ENCODE peak calls at places on chromosomes 11 and 22, in four cellular contexts. Y is neuronal stem cell, U is HCT116, V is mesendoderm. X is an unnamed sample.

GRCh38 chr11:45927332-45927683 is 4.9 kb downstream of the LARGE2 start:
- DNase-seq in Y (no peak), U (no peak), V (no peak), X (peak; percentile 41)

GRCh38 chr22:46673677-46674236 is 53.6 kb downstream of the GRAMD4 start:
- DNase-seq in Y (no peak), U (no peak), V (no peak), X (no peak)

GRCh38 chr11:122101625-122102291 is 14.3 kb downstream of the BLID start:
- DNase-seq in Y (peak; percentile 65), U (no peak), V (peak; percentile 92), X (peak; percentile 91)

GRCh38 chr22:35506259-35506570 is 34.4 kb upstream of the RASD2 start:
- DNase-seq in Y (no peak), U (no peak), V (no peak), X (no peak)

GRCh38 chr11:63951779-63952536 is 13.2 kb downstream of the NAA40 start:
- DNase-seq in Y (no peak), U (no peak), V (peak; percentile 74), X (no peak)

GRCh38 chr22:25057013-25057881 is 104.7 kb downstream of the KIAA1671 start:
- DNase-seq in Y (peak; percentile 67), U (peak; percentile 29), V (peak; percentile 74), X (peak; percentile 97)

GRCh38 chr11:77049081-77049480 is 14.9 kb downstream of the B3GNT6 start:
- DNase-seq in Y (no peak), U (no peak), V (no peak), X (no peak)

GRCh38 chr11:121688860-121689614 is 236.3 kb upstream of the SORL1-AS1 start:
- DNase-seq in Y (no peak), U (peak; percentile 79), V (peak; percentile 94), X (peak; percentile 83)

GRCh38 chr11:45859661-45860140 is 12.4 kb downstream of the CRY2 start:
- DNase-seq in Y (no peak), U (no peak), V (peak; percentile 76), X (peak; percentile 82)

GRCh38 chr11:103624708-103625623 is 411.5 kb upstream of the DDI1 start:
- DNase-seq in Y (no peak), U (no peak), V (peak; percentile 93), X (no peak)

GRCh38 chr11:6587360-6587953 is 16.0 kb downstream of the RRP8 start:
- DNase-seq in Y (no peak), U (no peak), V (no peak), X (no peak)

GRCh38 chr22:46502776-46503175 is 34.6 kb downstream of the CELSR1 start:
- DNase-seq in Y (no peak), U (no peak), V (no peak), X (peak; percentile 41)

GRCh38 chr11:121367434-121367833 is 74.9 kb downstream of the SC5D start:
- DNase-seq in Y (no peak), U (no peak), V (no peak), X (no peak)

GRCh38 chr11:118339281-118340045 is 3.0 kb downstream of the CD3D start:
- DNase-seq in Y (no peak), U (no peak), V (no peak), X (no peak)

GRCh38 chr11:11313426-11313825 is 39.6 kb downstream of the CSNK2A3 start:
- DNase-seq in Y (no peak), U (no peak), V (no peak), X (no peak)

GRCh38 chr22:39125622-39126021 is 26.9 kb downstream of the CBX7 start:
- DNase-seq in Y (no peak), U (no peak), V (no peak), X (no peak)

GRCh38 chr22:46076651-46077339 is 73.5 kb upstream of the PPARA start:
- DNase-seq in Y (no peak), U (no peak), V (no peak), X (no peak)

GRCh38 chr22:23058481-23059336 is 11.6 kb upstream of the GNAZ start:
- DNase-seq in Y (no peak), U (no peak), V (no peak), X (peak; percentile 28)

GRCh38 chr11:86103808-86104207 is 34.9 kb upstream of the PICALM start:
- DNase-seq in Y (no peak), U (no peak), V (no peak), X (no peak)

GRCh38 chr22:44272330-44272729 is 40.4 kb downstream of the SHISAL1 start:
- DNase-seq in Y (no peak), U (no peak), V (no peak), X (peak; percentile 29)

GRCh38 chr11:12606597-12606996 is 67.6 kb upstream of the TEAD1 start:
- DNase-seq in Y (no peak), U (no peak), V (peak; percentile 46), X (no peak)

GRCh38 chr22:28479912-28480311 is 199.7 kb downstream of the TTC28 start:
- DNase-seq in Y (no peak), U (no peak), V (peak; percentile 30), X (no peak)

GRCh38 chr11:27812341-27812740 is 112.1 kb upstream of the BDNF start:
- DNase-seq in Y (no peak), U (no peak), V (no peak), X (no peak)

GRCh38 chr22:26587991-26588613 is 1.8 kb downstream of the TPST2 start:
- DNase-seq in Y (no peak), U (no peak), V (no peak), X (no peak)

GRCh38 chr22:43230983-43231723 is 44.2 kb upstream of the TTLL12 start:
- DNase-seq in Y (peak; percentile 70), U (peak; percentile 51), V (peak; percentile 84), X (peak; percentile 97)

GRCh38 chr11:17639091-17639490 is 80.3 kb upstream of the MYOD1 start:
- DNase-seq in Y (no peak), U (no peak), V (no peak), X (no peak)

GRCh38 chr11:66068923-66069714 is 953 bp upstream of the PACS1 start:
- DNase-seq in Y (no peak), U (no peak), V (peak; percentile 85), X (peak; percentile 78)

GRCh38 chr11:10674440-10674855 is 19.1 kb downstream of the IRAG1 start:
- DNase-seq in Y (no peak), U (no peak), V (no peak), X (no peak)

GRCh38 chr11:111819161-111820058 is 52.0 kb downstream of the ALG9 start:
- DNase-seq in Y (no peak), U (no peak), V (no peak), X (no peak)

GRCh38 chr22:17627961-17628303 is 617 bp downstream of the ATP6V1E1 start:
- DNase-seq in Y (no peak), U (no peak), V (peak; percentile 6), X (no peak)

GRCh38 chr22:20249797-20250354 is 18.2 kb downstream of the RTN4R start:
- DNase-seq in Y (no peak), U (no peak), V (no peak), X (no peak)

GRCh38 chr11:130868865-130869264 is 47.4 kb downstream of the SNX19 start:
- DNase-seq in Y (no peak), U (no peak), V (peak; percentile 83), X (peak; percentile 51)

DNA sequence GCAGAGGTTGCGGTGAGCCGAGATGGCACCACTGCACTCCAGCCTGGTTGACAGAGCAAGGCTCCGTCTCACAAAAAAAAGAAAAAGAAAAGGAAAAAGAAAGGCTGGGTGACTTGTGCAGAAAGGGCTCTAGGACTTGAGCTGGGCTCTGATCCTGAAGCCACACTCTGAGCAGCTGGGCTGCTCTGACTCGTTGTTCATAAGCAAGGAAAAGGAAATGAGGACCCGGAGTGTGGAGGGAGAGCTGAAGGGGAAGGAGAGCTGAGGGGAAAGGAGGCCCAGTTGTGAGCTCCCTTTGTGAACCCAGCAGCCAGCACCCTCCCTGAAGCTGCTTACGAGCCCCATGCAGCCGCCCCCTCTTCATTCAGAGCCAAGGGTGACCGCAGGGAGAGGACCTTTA is 12.4 kb upstream of the SH3BP1 start:
- DNase-seq in Y (no peak), U (no peak), V (no peak), X (no peak)
- H3K9ac ChIP-seq in Y (no peak overlapping the region), U (no peak overlapping the region), V (no peak overlapping the region), X (no peak overlapping the region)

GRCh38 chr11:87463486-87464102 is 425.9 kb downstream of the TMEM135 start:
- DNase-seq in Y (peak; percentile 27), U (peak; percentile 42), V (peak; percentile 86), X (peak; percentile 70)

GRCh38 chr11:87460269-87460668 is 422.5 kb downstream of the TMEM135 start:
- DNase-seq in Y (no peak), U (no peak), V (no peak), X (no peak)

GRCh38 chr11:87462171-87462570 is 424.4 kb downstream of the TMEM135 start:
- DNase-seq in Y (no peak), U (no peak), V (no peak), X (no peak)

GRCh38 chr11:87460842-87461637 is 423.3 kb downstream of the TMEM135 start:
- DNase-seq in Y (no peak), U (no peak), V (no peak), X (no peak)

GRCh38 chr11:87466228-87466627 is 428.5 kb downstream of the TMEM135 start:
- DNase-seq in Y (no peak), U (no peak), V (no peak), X (no peak)
- H3K4me1 ChIP-seq in Y (no peaks in the 10 kb centered on the region), U (no peaks in the 10 kb centered on the region), V (no peaks in the 10 kb centered on the region), X (no peaks in the 10 kb centered on the region)

DNA sequence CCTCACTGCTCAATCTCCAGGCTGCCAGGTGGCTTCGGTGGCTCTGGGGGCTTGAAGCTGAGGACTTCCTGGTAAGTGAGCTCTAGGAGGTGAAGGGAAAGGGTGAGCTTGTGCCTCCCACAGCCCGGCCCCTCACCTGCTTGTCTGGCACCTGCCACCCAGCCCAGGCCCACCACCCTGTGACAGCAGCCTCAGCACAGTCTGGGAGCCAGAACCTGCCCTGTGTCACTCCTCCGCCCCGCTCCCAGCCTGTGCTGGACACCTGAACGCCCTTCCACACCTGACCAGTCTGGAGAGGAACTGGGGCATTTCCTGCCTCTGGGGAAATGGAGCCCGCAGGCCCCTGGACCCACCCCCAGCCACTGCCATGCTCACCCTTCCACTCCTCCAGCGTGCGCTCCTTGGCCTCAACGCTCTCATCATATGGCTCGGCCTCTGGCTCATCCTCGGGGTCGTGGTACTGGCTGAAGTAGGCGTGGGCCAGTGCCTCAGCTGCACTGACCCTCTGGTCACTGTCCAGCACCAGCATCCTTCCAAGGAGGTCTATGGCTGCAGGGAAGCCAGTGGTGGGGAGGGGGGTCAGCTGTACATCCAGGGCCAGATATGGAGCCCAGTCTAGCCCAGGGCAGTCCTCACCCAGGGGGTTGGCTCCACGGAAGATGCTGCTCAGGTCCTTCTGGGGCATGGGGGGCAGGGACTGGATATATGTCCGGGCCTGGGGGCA is 3.6 kb upstream of the MAPK12 start:
- DNase-seq in Y (no peak), U (no peak), V (no peak), X (no peak)
- H3K27me3 ChIP-seq in Y (peaks cover 7% of the 10 kb centered on the region), U (no peaks in the 10 kb centered on the region), V (peaks cover 5% of the 10 kb centered on the region), X (peaks cover 30% of the 10 kb centered on the region)

GRCh38 chr11:102449651-102450570 is 2.7 kb downstream of the TMEM123 start:
- DNase-seq in Y (no peak), U (no peak), V (no peak), X (no peak)
- H3K9ac ChIP-seq in Y (no peak overlapping the region), U (no peak overlapping the region), V (peak overlapping the region; percentile 14), X (no peak overlapping the region)

DNA sequence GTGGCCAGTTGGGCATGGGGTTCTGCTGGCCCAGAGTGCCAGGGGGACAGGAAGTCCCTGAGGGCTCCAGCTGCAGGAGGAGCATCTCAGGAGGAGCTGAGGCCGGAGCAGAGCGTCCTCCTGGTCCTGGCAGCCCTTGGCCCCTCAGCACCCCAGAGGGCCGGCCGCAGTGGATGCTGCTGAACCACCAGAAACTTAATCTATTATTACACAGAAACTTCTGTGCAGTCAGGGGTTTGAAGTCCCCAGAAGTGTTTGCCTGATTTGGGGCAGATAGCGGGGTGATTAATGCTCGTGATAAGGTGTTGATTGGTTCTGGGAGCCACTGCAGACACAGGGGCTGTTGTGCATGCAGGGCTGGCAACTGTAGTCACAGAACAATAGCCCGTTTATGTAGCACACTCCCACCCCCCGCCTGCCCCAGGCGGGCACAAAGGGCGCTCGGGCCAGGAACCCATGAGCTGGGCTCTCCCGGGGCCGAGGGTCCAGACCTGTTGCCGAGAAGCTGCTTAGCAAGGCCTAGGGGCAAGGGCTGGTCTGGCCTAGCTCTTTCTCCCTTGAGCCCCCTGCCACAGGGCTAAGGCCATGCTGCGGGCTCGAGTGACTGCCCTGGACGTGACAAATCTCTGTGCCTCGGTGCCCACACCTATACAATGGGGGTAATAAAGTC is 29.0 kb upstream of the KCNQ1OT1 start:
- DNase-seq in Y (no peak), U (no peak), V (no peak), X (no peak)
- H3K4me1 ChIP-seq in Y (peaks cover 12% of the 10 kb centered on the region), U (no peaks in the 10 kb centered on the region), V (no peaks in the 10 kb centered on the region), X (peaks cover 10% of the 10 kb centered on the region)